ENCODE peak calls at places on chromosomes 13 and 19, in seven cellular contexts. W, O, B, Q, H, Z and S are unnamed samples.
A peak's percentile ranks its signal among the peaks of the same experiment; 100 is the strongest.

GRCh38 chr19:10363789-10364281 is 16.5 kb downstream of the TYK2 start:
- DNase-seq in W (no peak), H (peak; percentile 21), Q (peak; percentile 35), Z (no peak), B (no peak), O (no peak), S (no peak)

GRCh38 chr13:66036024-66036614 is 1194.0 kb downstream of the PCDH9 start:
- DNase-seq in Q (no peak), O (no peak), B (no peak), W (no peak), Z (no peak), H (no peak), S (peak; percentile 25)

GRCh38 chr13:49214917-49215376 is 5.2 kb upstream of the MLNR start:
- DNase-seq in O (peak; percentile 93), Z (no peak), Q (peak; percentile 11), H (peak; percentile 30), W (no peak), B (no peak), S (no peak)

GRCh38 chr19:35451278-35452096 is 3.4 kb downstream of the FFAR2 start:
- DNase-seq in B (no peak), Q (no peak), H (no peak), O (no peak), W (no peak), Z (no peak), S (no peak)

GRCh38 chr13:105611424-105611823 is 924.0 kb downstream of the EFNB2 start:
- DNase-seq in B (no peak), W (no peak), Z (peak; percentile 6), O (no peak), Q (no peak), H (peak; percentile 69), S (no peak)

GRCh38 chr13:50529154-50529882 is 314.2 kb downstream of the DLEU7 start:
- DNase-seq in O (peak; percentile 95), H (no peak), W (peak; percentile 74), Z (peak; percentile 74), Q (peak; percentile 14), B (no peak), S (no peak)

GRCh38 chr13:25699056-25699455 is 327.3 kb downstream of the ATP8A2 start:
- DNase-seq in B (no peak), O (no peak), W (no peak), H (no peak), Z (no peak), Q (no peak), S (no peak)

GRCh38 chr13:99768986-99769385 is 202.6 kb downstream of the ZIC5 start:
- DNase-seq in H (no peak), B (no peak), O (no peak), W (no peak), Z (no peak), Q (no peak), S (no peak)

GRCh38 chr19:3655402-3656072 is 28.9 kb upstream of the CACTIN start:
- DNase-seq in H (peak; percentile 99), Q (peak; percentile 76), W (peak; percentile 57), B (no peak), Z (peak; percentile 81), O (no peak), S (no peak)

GRCh38 chr13:44237276-44237767 is 136.3 kb upstream of the SERP2 start:
- DNase-seq in Z (peak; percentile 82), B (no peak), H (peak; percentile 84), O (peak; percentile 53), W (peak; percentile 83), Q (peak; percentile 43), S (no peak)

GRCh38 chr13:112450118-112450517 is 74.0 kb downstream of the SPACA7 start:
- DNase-seq in Q (no peak), B (no peak), W (no peak), H (no peak), Z (no peak), O (no peak), S (no peak)

GRCh38 chr13:111401151-111401550 is 80.7 kb downstream of the TEX29 start:
- DNase-seq in B (no peak), H (no peak), W (no peak), O (no peak), Q (no peak), Z (no peak), S (no peak)

GRCh38 chr13:44281252-44282000 is 92.2 kb upstream of the SERP2 start:
- DNase-seq in O (no peak), H (no peak), W (no peak), Z (no peak), B (no peak), Q (no peak), S (no peak)

GRCh38 chr19:14450168-14450874 is 17.2 kb downstream of the PKN1 start:
- DNase-seq in H (peak; percentile 60), W (no peak), Q (peak; percentile 67), O (peak; percentile 63), Z (peak; percentile 78), B (no peak), S (no peak)

GRCh38 chr19:56660381-56661105 is 11.0 kb downstream of the ZNF835 start:
- DNase-seq in H (no peak), Q (no peak), W (no peak), O (peak; percentile 7), Z (no peak), B (no peak), S (no peak)

GRCh38 chr13:98976941-98977340 is 923 bp downstream of the DOCK9 start:
- DNase-seq in H (no peak), O (no peak), Z (no peak), W (no peak), Q (no peak), B (no peak), S (no peak)

GRCh38 chr13:37960427-37960826 is 90.9 kb upstream of the TRPC4 start:
- DNase-seq in Q (peak; percentile 40), B (no peak), W (no peak), Z (no peak), O (peak; percentile 4), H (no peak), S (no peak)

GRCh38 chr19:40503300-40503699 is 36.5 kb downstream of the SPTBN4 start:
- DNase-seq in B (peak; percentile 4), H (no peak), W (no peak), Z (no peak), Q (no peak), O (no peak), S (peak; percentile 19)

GRCh38 chr19:31349160-31349881 is at the start of gene TSHZ3:
- DNase-seq in O (peak; percentile 62), Z (peak; percentile 85), W (peak; percentile 70), H (peak; percentile 89), Q (peak; percentile 10), B (no peak), S (no peak)

GRCh38 chr19:45251452-45252354 is 632 bp downstream of the MARK4 start:
- DNase-seq in O (no peak), Q (no peak), B (no peak), Z (peak; percentile 71), W (no peak), H (no peak), S (no peak)

GRCh38 chr13:101755228-101755887 is 302.9 kb downstream of the ITGBL1 start:
- DNase-seq in O (no peak), W (no peak), H (no peak), Z (no peak), Q (no peak), B (no peak), S (no peak)

GRCh38 chr13:25775275-25775674 is 276.5 kb downstream of the SHISA2 start:
- DNase-seq in H (no peak), Z (no peak), O (no peak), Q (peak; percentile 30), W (no peak), B (no peak), S (no peak)

GRCh38 chr13:97364031-97364430 is 69.9 kb upstream of the RAP2A start:
- DNase-seq in Z (no peak), O (no peak), Q (no peak), W (no peak), B (no peak), H (peak; percentile 36), S (no peak)

GRCh38 chr19:49851456-49852259 is 699 bp downstream of the PTOV1 start:
- DNase-seq in B (no peak), Q (peak; percentile 43), H (no peak), O (no peak), W (no peak), Z (peak; percentile 57), S (no peak)

GRCh38 chr19:2372076-2372612 is 12.1 kb downstream of the TMPRSS9 start:
- DNase-seq in B (no peak), H (peak; percentile 28), Z (no peak), Q (no peak), O (no peak), W (no peak), S (no peak)

GRCh38 chr19:5126498-5127223 is 157.7 kb downstream of the KDM4B start:
- DNase-seq in Q (no peak), W (no peak), O (no peak), B (no peak), H (no peak), Z (no peak), S (no peak)

GRCh38 chr13:38530492-38530891 is 156.4 kb upstream of the FREM2 start:
- DNase-seq in B (no peak), H (no peak), Q (peak; percentile 33), Z (no peak), W (no peak), O (no peak), S (no peak)

GRCh38 chr13:113544896-113545295 is 39.7 kb upstream of the TFDP1 start:
- DNase-seq in B (no peak), O (no peak), W (no peak), Q (no peak), Z (no peak), H (no peak), S (no peak)

GRCh38 chr13:112256716-112257497 is 119.2 kb upstream of the SPACA7 start:
- DNase-seq in W (no peak), Z (no peak), H (no peak), Q (no peak), B (no peak), O (no peak), S (no peak)

GRCh38 chr19:19445911-19446361 is 40.5 kb downstream of the GATAD2A start:
- DNase-seq in Q (no peak), H (peak; percentile 39), Z (no peak), O (no peak), B (no peak), W (no peak), S (no peak)

GRCh38 chr19:54029930-54030490 is 33.7 kb downstream of the VSTM1 start:
- DNase-seq in H (peak; percentile 62), O (peak; percentile 66), B (no peak), Q (peak; percentile 94), W (no peak), Z (peak; percentile 52), S (no peak)

GRCh38 chr19:30228113-30228725 is 144.0 kb upstream of the ZNF536 start:
- DNase-seq in Z (peak; percentile 42), H (no peak), Q (no peak), O (no peak), W (no peak), B (no peak), S (no peak)

GRCh38 chr19:44661205-44661604 is 10.1 kb upstream of the CEACAM19 start:
- DNase-seq in W (no peak), Z (no peak), H (no peak), Q (no peak), O (no peak), B (no peak), S (no peak)

GRCh38 chr13:112737329-112737728 is 47.5 kb downstream of the ATP11A start:
- DNase-seq in O (no peak), Q (no peak), H (no peak), B (no peak), W (no peak), Z (no peak), S (no peak)

GRCh38 chr19:57099199-57099661 is 20.6 kb upstream of the USP29 start:
- DNase-seq in Q (peak; percentile 71), H (peak; percentile 46), B (no peak), O (peak; percentile 27), W (no peak), Z (peak; percentile 85), S (no peak)